ENCODE peak calls at places on chromosomes 13 and 19, in nine cellular contexts. V, O, P, H, E, R, W, D and F are unnamed samples. For H3K36me3, the result is how much of the 10 kb centered on the place peaks cover.

GRCh38 chr19:20661150-20661819 is at the start of gene ZNF626:
- DNase-seq in O (peak), H (peak), W (peak), V (peak), D (peak), R (peak), P (peak), E (peak), F (peak)

GRCh38 chr19:52398091-52398461 is 427 bp downstream of the ZNF528 start:
- DNase-seq in H (no peak), P (peak), E (no peak), W (no peak), R (peak), D (no peak), O (no peak), V (no peak), F (no peak)

GRCh38 chr13:112354330-112355273 is 21.6 kb upstream of the SPACA7 start:
- DNase-seq in H (no peak), D (no peak), P (no peak), E (no peak), W (no peak), V (no peak), O (no peak), R (no peak), F (no peak)

GRCh38 chr19:7199613-7200533 is 94.3 kb downstream of the INSR start:
- DNase-seq in R (no peak), V (no peak), E (no peak), W (no peak), O (no peak), P (no peak), H (no peak), D (no peak), F (no peak)

GRCh38 chr13:33242984-33243617 is 42.5 kb downstream of the STARD13 start:
- DNase-seq in R (no peak), D (no peak), H (no peak), O (no peak), V (no peak), E (no peak), P (no peak), W (no peak), F (no peak)

GRCh38 chr13:85373322-85373721 is 425.9 kb downstream of the SLITRK6 start:
- DNase-seq in D (peak), P (no peak), E (no peak), W (no peak), R (no peak), O (no peak), V (no peak), H (no peak), F (no peak)

GRCh38 chr19:38078302-38078930 is 145.6 kb downstream of the DPF1 start:
- DNase-seq in W (no peak), R (no peak), E (no peak), D (no peak), O (no peak), H (no peak), P (no peak), V (no peak), F (no peak)

GRCh38 chr13:42969558-42970172 is 22.4 kb downstream of the EPSTI1 start:
- DNase-seq in H (peak), R (peak), O (peak), W (peak), E (peak), P (peak), V (peak), D (peak), F (peak)

GRCh38 chr13:113426591-113426986 is 26.7 kb downstream of the ADPRHL1 start:
- DNase-seq in W (no peak), R (no peak), H (no peak), V (no peak), P (no peak), E (no peak), D (no peak), O (no peak), F (no peak)

GRCh38 chr13:30545320-30545719 is 72.4 kb upstream of the USPL1 start:
- DNase-seq in W (no peak), O (no peak), R (no peak), V (no peak), P (no peak), D (no peak), E (no peak), H (no peak), F (no peak)

GRCh38 chr13:44620057-44620456 is 43.9 kb upstream of the TSC22D1 start:
- DNase-seq in V (no peak), E (no peak), D (peak), W (no peak), R (peak), P (no peak), O (no peak), H (no peak), F (no peak)

GRCh38 chr19:6773323-6773931 is 919 bp downstream of the VAV1 start:
- DNase-seq in R (no peak), P (peak), D (no peak), H (no peak), E (no peak), O (no peak), W (peak), V (no peak), F (peak)

GRCh38 chr19:30374791-30375650 is 2.8 kb downstream of the ZNF536 start:
- DNase-seq in E (peak), D (no peak), O (no peak), R (no peak), V (no peak), H (no peak), P (no peak), W (no peak), F (no peak)

GRCh38 chr13:106882222-106882621 is 314.3 kb upstream of the ARGLU1 start:
- DNase-seq in O (no peak), W (no peak), R (no peak), V (no peak), E (no peak), H (no peak), D (no peak), P (no peak), F (no peak)

GRCh38 chr19:2207991-2208860 is 27.9 kb downstream of the PLEKHJ1 start:
- DNase-seq in H (peak), P (peak), D (no peak), E (peak), W (no peak), O (no peak), V (peak), R (peak), F (peak)

GRCh38 chr13:37666036-37666435 is 67.5 kb upstream of the POSTN start:
- DNase-seq in D (no peak), R (no peak), V (no peak), E (no peak), P (no peak), W (no peak), H (no peak), O (no peak), F (no peak)

GRCh38 chr19:1003283-1003682 is 3.1 kb downstream of the GRIN3B start:
- DNase-seq in D (no peak), O (no peak), W (no peak), R (no peak), E (no peak), H (no peak), P (no peak), V (no peak), F (no peak)

GRCh38 chr13:113211774-113212173 is 2.4 kb downstream of the CUL4A start:
- DNase-seq in E (no peak), W (no peak), O (no peak), H (no peak), V (no peak), D (peak), R (no peak), P (peak), F (no peak)

GRCh38 chr13:45811891-45812583 is 39.5 kb downstream of the SIAH3 start:
- DNase-seq in V (no peak), P (no peak), R (no peak), E (no peak), D (peak), H (no peak), O (no peak), W (no peak), F (no peak)

GRCh38 chr19:51549533-51550324 is 18.3 kb upstream of the SIGLEC6 start:
- DNase-seq in V (no peak), D (no peak), E (no peak), O (no peak), H (no peak), R (no peak), P (no peak), W (no peak), F (no peak)

GRCh38 chr19:55146648-55147218 is 2.3 kb downstream of the TNNT1 start:
- DNase-seq in P (no peak), R (no peak), D (peak), W (no peak), H (no peak), E (no peak), V (no peak), O (no peak), F (no peak)

GRCh38 chr13:114016321-114017027 is 42.6 kb upstream of the C13orf46 start:
- DNase-seq in W (peak), H (no peak), O (no peak), E (no peak), P (no peak), V (no peak), D (no peak), R (no peak), F (no peak)

GRCh38 chr19:10114651-10115391 is 3.3 kb downstream of the P2RY11 start:
- DNase-seq in P (no peak), E (no peak), D (peak), V (no peak), R (no peak), H (no peak), O (no peak), W (peak), F (no peak)

GRCh38 chr19:11984986-11985385 is 20.1 kb downstream of the ZNF763 start:
- DNase-seq in E (no peak), R (no peak), P (no peak), V (no peak), H (no peak), W (no peak), O (no peak), D (no peak), F (no peak)

GRCh38 chr19:43950834-43951626 is at the start of gene ZNF221:
- DNase-seq in P (peak), D (peak), H (peak), E (peak), O (peak), W (peak), V (peak), R (peak), F (peak)
- TF ChIP-seq CTCF in P (no peak), D (peak), H (peak), E (peak), O (no peak), W (peak), V (peak), R (peak), F (peak)

DNA sequence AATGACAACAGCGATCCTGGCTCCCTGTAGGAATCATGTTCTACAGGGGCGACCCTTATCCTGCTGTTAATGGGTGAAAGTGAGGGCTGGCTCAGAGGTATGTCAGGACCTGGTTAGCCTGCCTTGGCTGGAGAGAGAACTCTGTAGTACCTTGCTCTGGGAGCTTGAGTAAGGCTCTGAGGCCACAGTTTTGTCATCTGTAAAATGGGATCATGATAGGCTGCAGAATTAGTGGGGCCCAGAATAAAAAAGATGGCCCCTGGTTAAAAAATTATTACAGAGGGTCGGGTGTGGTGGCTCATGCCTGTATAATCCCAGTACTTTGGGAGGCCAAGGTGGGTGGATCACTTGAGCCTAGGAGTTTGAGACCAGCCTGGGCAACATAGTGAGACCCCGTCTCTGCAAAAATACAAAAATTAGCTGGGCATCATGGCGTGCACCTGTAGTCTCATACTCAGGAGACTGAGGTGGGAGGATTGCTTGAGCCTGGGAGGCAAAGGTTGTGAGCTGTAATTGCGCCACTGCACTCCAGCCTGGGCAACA is 10.5 kb upstream of the SAMD1 start:
- DNase-seq in P (no peak), D (no peak), H (no peak), R (no peak), O (no peak), E (no peak), V (no peak), W (no peak), F (no peak)
- H3K36me3 ChIP-seq in P (half or more), D (under half), H (under half), R (under half), O (under half), E (half or more), V (under half), W (under half), F (half or more)

DNA sequence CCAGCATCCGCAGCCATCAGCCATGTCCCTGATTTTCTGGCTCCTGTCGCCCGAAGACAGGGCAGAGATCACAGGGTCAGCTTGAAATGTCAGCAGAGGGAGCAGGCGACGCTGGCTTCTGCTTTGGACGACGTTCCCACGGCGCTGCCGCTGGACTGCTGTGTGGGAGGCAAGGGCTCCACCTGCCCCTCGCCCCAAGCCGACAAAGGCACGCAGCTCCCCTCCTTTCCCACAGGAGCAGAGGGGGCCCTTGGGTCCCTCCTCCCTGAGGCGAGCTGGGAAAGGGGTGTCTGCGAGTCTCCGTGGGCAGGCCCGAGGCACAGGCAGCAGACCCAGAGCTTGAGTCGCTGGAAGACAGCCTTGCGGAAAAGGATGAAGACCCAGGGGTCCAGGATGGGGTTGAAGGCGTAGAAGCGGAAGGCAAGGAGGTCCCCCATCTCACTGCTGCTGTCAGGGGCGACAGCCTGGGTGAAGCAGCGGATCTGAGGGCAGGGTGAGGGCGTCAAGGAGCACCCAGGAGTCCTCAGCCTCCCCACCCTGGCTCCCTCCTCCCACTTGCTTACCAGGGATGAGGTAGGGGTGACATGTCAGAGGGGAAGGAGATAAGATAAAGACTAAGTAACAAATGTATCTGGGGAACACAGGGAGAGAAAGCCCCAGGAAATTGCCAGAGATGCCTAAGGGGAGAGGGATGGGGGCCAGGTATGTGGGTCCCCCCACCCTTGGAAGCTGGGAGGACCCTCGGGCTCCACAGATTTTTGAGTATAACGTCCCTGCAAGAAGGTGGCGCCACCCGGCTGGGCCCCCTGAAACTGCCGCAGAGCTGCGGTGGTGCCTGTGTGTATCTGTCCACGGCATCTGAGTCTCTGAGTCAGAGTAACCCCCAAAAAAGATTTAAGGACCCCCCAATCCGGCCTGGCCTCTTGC is 3.4 kb downstream of the PTGIR start:
- DNase-seq in O (no peak), H (no peak), D (no peak), W (peak), E (no peak), P (no peak), R (no peak), V (no peak), F (no peak)
- H3K27ac ChIP-seq in O (no peak), H (peak), D (no peak), W (peak), E (peak), P (no peak), R (no peak), V (peak), F (peak)

GRCh38 chr13:99029576-99029975 is 51.7 kb upstream of the DOCK9 start:
- DNase-seq in O (no peak), P (no peak), V (no peak), D (no peak), H (no peak), R (no peak), W (no peak), E (no peak), F (no peak)

GRCh38 chr13:99027260-99027659 is 49.4 kb upstream of the DOCK9 start:
- DNase-seq in R (no peak), H (no peak), E (no peak), W (no peak), O (no peak), P (no peak), D (no peak), V (no peak), F (no peak)

GRCh38 chr13:99027661-99028425 is 50.0 kb upstream of the DOCK9 start:
- DNase-seq in P (no peak), O (no peak), W (no peak), V (no peak), H (no peak), R (no peak), D (no peak), E (no peak), F (no peak)

GRCh38 chr13:99031725-99032298 is 53.9 kb upstream of the DOCK9 start:
- DNase-seq in R (no peak), O (no peak), H (no peak), V (no peak), W (no peak), P (no peak), E (no peak), D (peak), F (no peak)

DNA sequence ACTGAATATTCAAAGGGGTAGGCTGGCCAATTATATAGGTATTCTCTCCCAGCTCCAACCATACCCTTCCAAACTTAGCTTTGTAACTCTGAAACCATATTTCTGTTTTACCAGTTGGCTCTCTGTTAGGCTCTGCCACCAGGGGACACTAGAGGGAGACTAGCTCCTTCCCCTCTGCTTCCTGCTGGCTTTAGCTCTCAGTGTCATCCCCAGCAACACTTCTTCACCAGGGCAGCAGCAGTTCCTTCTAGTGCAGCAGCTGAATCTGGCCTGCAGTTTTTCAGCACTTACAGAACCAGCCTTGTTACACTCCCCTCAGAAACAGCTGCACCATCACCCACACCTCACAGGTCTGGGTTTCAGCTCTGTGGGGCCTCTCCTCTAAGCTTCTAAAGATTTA is 51.0 kb upstream of the DOCK9 start:
- DNase-seq in D (no peak), H (no peak), E (no peak), O (no peak), R (no peak), W (no peak), V (no peak), P (no peak), F (no peak)
- TF ChIP-seq CTCF in D (peak), H (no peak), E (peak), O (no peak), R (peak), W (peak), V (no peak), P (no peak), F (peak)

GRCh38 chr19:34332027-34332786 is 32.8 kb upstream of the GPI start:
- DNase-seq in W (no peak), V (no peak), R (no peak), H (no peak), D (no peak), E (no peak), O (no peak), P (no peak), F (no peak)
- H3K36me3 ChIP-seq in W (under half), V (under half), R (under half), H (under half), D (under half), E (half or more), O (half or more), P (half or more), F (half or more)

DNA sequence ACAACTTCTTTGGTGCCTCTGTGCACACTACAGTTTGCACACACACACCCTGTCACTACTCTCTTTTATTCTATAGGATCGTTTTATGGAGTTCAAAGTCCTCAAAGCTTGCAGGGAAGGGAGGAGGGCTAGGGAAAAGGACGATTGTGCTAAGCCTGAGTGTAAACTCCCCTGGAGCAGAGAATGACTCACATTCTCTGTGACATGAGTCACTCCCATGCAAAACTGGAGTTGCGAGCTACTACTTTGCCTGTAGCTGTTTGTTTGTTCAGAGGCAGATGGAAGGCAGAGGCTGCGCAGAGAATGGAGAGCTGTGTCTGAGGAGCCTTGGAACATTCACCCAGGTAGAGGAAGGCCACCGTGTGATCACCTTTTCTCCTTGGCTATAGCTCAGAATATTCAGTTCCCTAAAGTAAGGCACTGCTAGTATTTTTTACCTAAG is 80.5 kb upstream of the MBNL2 start:
- DNase-seq in O (no peak), W (no peak), R (peak), H (peak), E (no peak), D (peak), P (no peak), V (peak), F (no peak)
- H3K27ac ChIP-seq in O (no peak), W (peak), R (peak), H (no peak), E (peak), D (peak), P (no peak), V (no peak), F (no peak)

GRCh38 chr13:38803566-38803965 is 116.7 kb downstream of the FREM2 start:
- DNase-seq in O (no peak), R (no peak), W (no peak), H (no peak), E (no peak), D (no peak), P (no peak), V (no peak), F (no peak)

GRCh38 chr13:38804536-38804935 is 117.7 kb downstream of the FREM2 start:
- DNase-seq in P (no peak), D (peak), V (no peak), H (no peak), E (no peak), R (no peak), O (no peak), W (no peak), F (no peak)

GRCh38 chr13:38804061-38804460 is 117.2 kb downstream of the FREM2 start:
- DNase-seq in H (no peak), W (no peak), D (no peak), V (no peak), E (no peak), O (no peak), P (no peak), R (no peak), F (no peak)
- TF ChIP-seq CTCF in H (no peak), W (no peak), D (no peak), V (no peak), E (no peak), O (no peak), P (no peak), R (no peak), F (no peak)

GRCh38 chr13:24456396-24456795 is 56.2 kb downstream of the PARP4 start:
- DNase-seq in R (no peak), O (no peak), V (no peak), H (no peak), W (no peak), E (no peak), D (no peak), P (no peak), F (no peak)
- H3K36me3 ChIP-seq in R (under half), O (half or more), V (under half), H (under half), W (under half), E (half or more), D (under half), P (half or more), F (half or more)